ENCODE peak calls at places on chromosomes 5 and 9, in six cellular contexts. B is GM12865, J is epithelial cell of esophagus, O is nephron progenitor cell, W is endothelial cell, Q is dorsolateral prefrontal cortex. N is an unnamed sample.
A peak's percentile ranks its signal among the peaks of the same experiment; 100 is the strongest.

GRCh38 chr5:6772886-6773285 is 59.7 kb downstream of the TENT4A start:
- DNase-seq in Q (no peak), J (no peak), W (no peak), O (no peak), B (no peak), N (no peak)

GRCh38 chr5:133274597-133274935 is 222.8 kb downstream of the HSPA4 start:
- DNase-seq in Q (no peak), W (no peak), B (no peak), O (peak; percentile 61), J (no peak), N (no peak)

GRCh38 chr9:134331186-134332025 is 5.2 kb downstream of the RXRA start:
- DNase-seq in W (no peak), Q (no peak), B (no peak), O (no peak), J (no peak), N (no peak)

GRCh38 chr5:169742773-169743296 is 105.8 kb downstream of the DOCK2 start:
- DNase-seq in J (peak; percentile 83), B (no peak), Q (no peak), W (no peak), O (no peak), N (no peak)

GRCh38 chr5:179820127-179820482 is 600 bp upstream of the SQSTM1 start:
- DNase-seq in B (no peak), W (no peak), O (no peak), J (no peak), Q (no peak), N (no peak)

GRCh38 chr5:130710596-130710995 is 454.5 kb downstream of the HINT1 start:
- DNase-seq in Q (no peak), B (no peak), J (peak; percentile 67), W (peak; percentile 8), O (no peak), N (no peak)

GRCh38 chr5:96565843-96566242 is 96.3 kb upstream of the CAST start:
- DNase-seq in J (peak; percentile 62), B (peak; percentile 66), W (no peak), O (no peak), Q (no peak), N (no peak)

GRCh38 chr9:70494221-70494620 is 79.8 kb upstream of the KLF9 start:
- DNase-seq in Q (no peak), J (no peak), B (no peak), W (no peak), O (no peak), N (peak; percentile 5)

GRCh38 chr5:5229405-5229804 is 89.3 kb downstream of the ADAMTS16 start:
- DNase-seq in W (no peak), B (no peak), J (peak; percentile 6), O (no peak), Q (no peak), N (no peak)

GRCh38 chr5:79284852-79285251 is 48.9 kb downstream of the JMY start:
- DNase-seq in O (no peak), B (peak; percentile 26), W (no peak), J (peak; percentile 29), Q (no peak), N (no peak)

GRCh38 chr5:23089316-23089715 is 236.2 kb upstream of the CDH12 start:
- DNase-seq in W (no peak), B (no peak), Q (no peak), J (no peak), O (no peak), N (no peak)

GRCh38 chr5:18772475-18772874 is 1138.2 kb downstream of the TAF11L14 start:
- DNase-seq in O (no peak), J (peak; percentile 82), B (no peak), W (no peak), Q (no peak), N (no peak)

GRCh38 chr9:136438909-136439549 is 616 bp downstream of the INPP5E start:
- DNase-seq in O (peak; percentile 56), J (peak; percentile 39), W (peak; percentile 44), Q (no peak), B (peak; percentile 70), N (peak; percentile 8)

GRCh38 chr9:125986966-125987365 is 239.8 kb downstream of the PBX3 start:
- DNase-seq in J (no peak), Q (no peak), O (no peak), W (no peak), B (no peak), N (no peak)

GRCh38 chr9:2676466-2676865 is 40.8 kb upstream of the KCNV2 start:
- DNase-seq in J (peak; percentile 15), B (no peak), O (no peak), Q (no peak), W (no peak), N (no peak)

GRCh38 chr5:16849821-16850220 is 86.3 kb downstream of the MYO10 start:
- DNase-seq in W (no peak), B (no peak), J (no peak), Q (no peak), O (no peak), N (no peak)

GRCh38 chr5:16842916-16843315 is 93.2 kb downstream of the MYO10 start:
- DNase-seq in B (no peak), W (no peak), Q (no peak), O (no peak), J (peak; percentile 81), N (no peak)

GRCh38 chr5:16841416-16841815 is 94.7 kb downstream of the MYO10 start:
- DNase-seq in W (no peak), B (no peak), O (no peak), J (no peak), Q (no peak), N (no peak)

GRCh38 chr5:16849181-16849580 is 86.9 kb downstream of the MYO10 start:
- DNase-seq in W (no peak), J (no peak), B (no peak), Q (no peak), O (no peak), N (no peak)

DNA sequence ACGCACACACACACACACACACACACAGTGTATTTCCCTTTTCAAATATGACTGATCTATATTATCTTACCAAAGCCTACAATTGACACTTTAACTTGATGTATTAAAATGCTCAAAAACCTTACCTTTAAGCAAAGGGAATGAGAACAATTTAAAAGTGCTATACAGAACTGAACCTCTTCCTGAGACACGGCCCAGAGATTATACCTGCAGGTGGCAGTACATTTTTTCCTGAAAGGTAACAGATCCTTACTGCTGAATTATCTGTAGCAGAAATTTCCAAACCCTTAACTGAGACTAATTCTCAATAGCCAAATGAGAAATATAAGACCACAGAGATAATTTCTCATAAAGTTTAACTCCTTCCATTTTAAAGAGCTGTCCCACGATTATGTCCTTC is 91.1 kb downstream of the MYO10 start:
- DNase-seq in O (no peak), Q (no peak), W (no peak), J (peak; percentile 24), B (no peak), N (no peak)
- TF ChIP-seq CTCF in O (no peak), Q (no peak), W (no peak), J (peak; percentile 49), B (no peak), N (no peak)

DNA sequence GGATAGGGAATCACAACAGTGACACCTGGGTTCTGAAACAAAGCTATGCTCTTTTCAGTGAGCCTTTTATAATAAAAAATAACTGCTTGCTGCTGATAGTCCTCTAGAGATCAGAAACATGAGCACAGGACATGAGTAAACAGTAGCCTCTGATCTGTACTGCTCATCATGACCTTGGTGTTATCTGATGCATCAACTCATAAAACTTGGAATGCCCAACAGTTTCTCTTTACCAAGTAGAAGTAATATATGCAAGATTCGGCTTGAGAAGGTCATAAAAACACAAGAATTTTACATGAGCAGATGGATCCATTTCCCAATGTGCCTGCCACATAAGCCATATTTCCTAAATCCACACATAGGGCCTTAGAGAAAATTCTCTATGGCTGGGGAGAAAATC is 318.3 kb upstream of the GRAMD2B start:
- DNase-seq in O (no peak), B (no peak), J (no peak), W (no peak), Q (no peak), N (no peak)
- TF ChIP-seq CTCF in O (no peak), B (no peak), J (no peak), W (no peak), Q (no peak), N (no peak)

DNA sequence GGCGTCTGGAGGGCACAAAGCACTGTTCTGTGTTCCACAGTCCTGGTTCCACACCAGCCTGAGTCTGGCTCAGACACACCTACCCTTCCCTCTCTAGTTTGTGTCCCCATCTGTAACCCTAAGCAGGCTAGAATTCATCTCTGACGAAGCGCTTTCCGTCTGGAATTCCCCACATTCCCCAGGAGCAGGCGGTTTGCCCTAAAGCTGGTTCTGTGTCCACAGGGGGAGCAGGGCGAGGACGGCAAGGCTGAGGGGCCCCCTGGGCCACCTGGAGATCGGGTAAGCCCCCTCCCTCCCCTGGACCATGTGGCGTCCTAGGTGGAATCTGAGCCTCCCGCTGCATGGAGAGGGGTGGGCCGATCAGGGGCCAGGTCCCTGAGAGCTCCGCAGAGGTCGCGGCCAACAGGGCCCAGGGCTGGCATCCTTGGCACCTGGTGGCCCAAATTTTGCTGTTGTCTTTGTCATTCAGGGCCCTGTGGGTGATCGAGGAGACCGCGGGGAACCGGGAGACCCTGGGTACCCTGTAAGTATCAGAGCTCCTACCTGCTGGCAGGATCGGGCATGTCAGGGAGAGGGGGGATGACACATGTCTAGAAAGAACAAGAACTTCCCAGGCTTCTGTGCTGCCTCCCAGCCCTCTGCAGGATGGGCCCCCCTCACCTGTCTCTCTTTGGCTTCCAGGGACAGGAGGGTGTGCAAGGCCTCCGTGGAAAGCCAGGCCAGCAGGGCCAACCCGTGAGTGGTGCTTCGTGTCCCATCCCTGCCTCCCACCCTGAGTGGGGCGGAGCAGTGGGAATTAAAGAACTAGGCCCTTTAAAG is 34.5 kb upstream of the ORM1 start:
- DNase-seq in B (no peak), Q (peak; percentile 30), W (no peak), O (peak; percentile 41), J (peak; percentile 91), N (no peak)
- TF ChIP-seq CTCF in B (no peak), Q (no peak), W (no peak), O (no peak), J (no peak), N (no peak)

DNA sequence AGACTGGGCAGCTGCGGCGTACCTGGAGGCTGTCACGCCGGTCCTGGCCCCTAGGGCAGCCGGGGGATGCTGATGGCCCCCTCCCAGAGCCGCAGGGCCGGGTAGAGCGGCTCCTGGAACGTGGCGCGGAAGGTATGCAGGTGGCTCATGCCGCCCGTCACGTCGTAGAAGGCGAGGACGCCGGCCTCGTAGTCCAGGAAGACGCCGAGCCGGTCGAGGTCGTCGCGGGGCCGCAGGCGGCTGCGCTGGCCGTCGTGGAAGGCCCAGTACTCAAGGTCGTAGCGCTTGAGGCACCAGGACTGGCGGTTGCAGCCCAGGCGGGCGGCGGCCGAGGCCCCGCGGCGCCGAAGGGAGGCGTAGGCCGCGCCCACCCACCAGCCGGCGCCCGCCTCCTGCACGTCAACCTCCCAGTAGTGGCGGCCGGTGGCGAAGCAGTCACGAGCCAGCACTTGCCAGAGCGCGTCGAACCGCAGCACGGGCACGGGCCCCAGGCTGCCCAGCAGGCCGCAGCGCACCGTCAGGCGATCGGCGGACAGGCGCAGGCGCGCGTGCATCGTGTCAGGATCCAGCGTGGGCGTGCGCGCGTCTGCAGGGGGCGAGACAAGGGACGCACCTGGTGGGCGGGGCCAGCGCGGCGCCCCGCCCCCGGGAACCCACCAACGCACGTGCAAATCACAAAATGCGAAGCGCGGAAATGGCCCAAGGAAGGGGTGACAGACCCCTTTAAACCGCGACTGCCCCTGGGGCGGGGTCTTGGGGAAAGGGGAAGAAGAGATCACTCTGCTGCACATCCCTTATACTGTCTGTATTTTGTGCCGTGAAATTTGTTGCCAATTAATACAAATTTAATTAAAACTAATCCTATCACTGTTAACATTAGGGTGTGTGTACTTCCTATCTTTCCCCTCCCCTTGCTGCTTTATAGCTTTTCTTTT is 31.2 kb downstream of the NANS start:
- DNase-seq in W (peak; percentile 62), Q (no peak), J (peak; percentile 92), B (no peak), O (peak; percentile 51), N (no peak)
- TF ChIP-seq CTCF in W (peak; percentile 21), Q (no peak), J (no peak), B (no peak), O (no peak), N (no peak)